ENCODE peak calls at places on chromosomes 1 and 21, in nine cellular contexts. U, S, I, Q, P, A, M, Y and X are unnamed samples.

GRCh38 chr1:71666609-71667008 is 585.8 kb upstream of the ZRANB2 start:
- DNase-seq in U (no peak), S (no peak), I (peak; percentile 39), Q (no peak), P (no peak), A (no peak), M (no peak), Y (no peak), X (peak; percentile 31)

GRCh38 chr1:1435094-1435903 is at the start of gene VWA1:
- DNase-seq in U (peak; percentile 92), S (peak; percentile 73), I (peak; percentile 53), Q (peak; percentile 80), P (peak; percentile 89), A (peak; percentile 62), M (peak; percentile 17), Y (peak; percentile 99), X (peak; percentile 56)

GRCh38 chr21:28193189-28193588 is 799.5 kb downstream of the LTN1 start:
- DNase-seq in U (no peak), S (no peak), I (no peak), Q (no peak), P (no peak), A (no peak), M (no peak), Y (peak; percentile 4), X (no peak)

GRCh38 chr1:63148825-63149645 is 173.3 kb upstream of the FOXD3 start:
- DNase-seq in U (peak; percentile 74), S (peak; percentile 38), I (peak; percentile 56), Q (no peak), P (no peak), A (no peak), M (peak; percentile 24), Y (peak; percentile 40), X (peak; percentile 61)

GRCh38 chr1:18629659-18630510 is 761 bp upstream of the PAX7 start:
- DNase-seq in U (no peak), S (no peak), I (no peak), Q (no peak), P (no peak), A (no peak), M (no peak), Y (peak; percentile 71), X (no peak)

GRCh38 chr1:155645648-155646047 is 35.6 kb downstream of the MSTO1 start:
- DNase-seq in U (no peak), S (no peak), I (no peak), Q (no peak), P (peak; percentile 48), A (no peak), M (peak; percentile 52), Y (no peak), X (peak; percentile 18)

GRCh38 chr1:12406218-12407021 is 176.6 kb downstream of the VPS13D start:
- DNase-seq in U (no peak), S (no peak), I (peak; percentile 68), Q (no peak), P (no peak), A (no peak), M (no peak), Y (no peak), X (peak; percentile 26)

GRCh38 chr1:112396668-112397025 is 633 bp downstream of the CTTNBP2NL start:
- DNase-seq in U (no peak), S (no peak), I (peak; percentile 33), Q (no peak), P (no peak), A (no peak), M (no peak), Y (no peak), X (peak; percentile 41)

GRCh38 chr1:21341022-21341421 is 50.8 kb upstream of the ECE1 start:
- DNase-seq in U (no peak), S (no peak), I (no peak), Q (no peak), P (no peak), A (no peak), M (no peak), Y (no peak), X (no peak)

GRCh38 chr1:92619466-92620189 is 132.9 kb upstream of the GFI1 start:
- DNase-seq in U (no peak), S (no peak), I (no peak), Q (no peak), P (no peak), A (no peak), M (no peak), Y (no peak), X (no peak)

GRCh38 chr1:246801241-246802020 is 77.2 kb downstream of the SCCPDH start:
- DNase-seq in U (no peak), S (no peak), I (no peak), Q (no peak), P (no peak), A (no peak), M (no peak), Y (no peak), X (peak; percentile 4)

GRCh38 chr1:201119206-201119814 is 7.1 kb upstream of the CACNA1S start:
- DNase-seq in U (peak; percentile 83), S (peak; percentile 69), I (peak; percentile 39), Q (no peak), P (no peak), A (no peak), M (no peak), Y (peak; percentile 88), X (peak; percentile 15)

GRCh38 chr1:89870998-89871397 is 50.2 kb downstream of the LRRC8D start:
- DNase-seq in U (no peak), S (no peak), I (no peak), Q (no peak), P (no peak), A (no peak), M (no peak), Y (no peak), X (no peak)

GRCh38 chr21:36783612-36784383 is 84.9 kb downstream of the SIM2 start:
- DNase-seq in U (no peak), S (no peak), I (no peak), Q (no peak), P (no peak), A (no peak), M (no peak), Y (no peak), X (peak; percentile 80)

GRCh38 chr1:1137256-1138045 is 21.6 kb upstream of the C1orf159 start:
- DNase-seq in U (no peak), S (no peak), I (no peak), Q (no peak), P (no peak), A (no peak), M (no peak), Y (peak; percentile 79), X (no peak)

GRCh38 chr1:212820969-212821368 is 26.5 kb downstream of the SPATA45 start:
- DNase-seq in U (no peak), S (no peak), I (no peak), Q (no peak), P (no peak), A (no peak), M (no peak), Y (no peak), X (no peak)

GRCh38 chr1:114208659-114209215 is 55.1 kb upstream of the SYT6 start:
- DNase-seq in U (no peak), S (no peak), I (no peak), Q (no peak), P (no peak), A (no peak), M (no peak), Y (no peak), X (no peak)

GRCh38 chr1:234608720-234609527 is 1.1 kb downstream of the IRF2BP2 start:
- DNase-seq in U (no peak), S (peak; percentile 40), I (peak; percentile 38), Q (no peak), P (peak; percentile 72), A (peak; percentile 67), M (no peak), Y (peak; percentile 65), X (peak; percentile 65)

GRCh38 chr1:75338974-75339483 is 204.8 kb downstream of the LHX8 start:
- DNase-seq in U (no peak), S (no peak), I (no peak), Q (no peak), P (no peak), A (no peak), M (peak; percentile 26), Y (no peak), X (peak; percentile 15)

GRCh38 chr1:242428403-242429190 is 95.9 kb downstream of the PLD5 start:
- DNase-seq in U (no peak), S (no peak), I (no peak), Q (no peak), P (no peak), A (no peak), M (no peak), Y (no peak), X (no peak)

GRCh38 chr1:33802268-33802667 is 61.6 kb upstream of the HMGB4 start:
- DNase-seq in U (no peak), S (no peak), I (no peak), Q (no peak), P (no peak), A (no peak), M (no peak), Y (no peak), X (no peak)

GRCh38 chr1:11052839-11053757 is 6.1 kb upstream of the MASP2 start:
- DNase-seq in U (no peak), S (no peak), I (no peak), Q (no peak), P (no peak), A (no peak), M (no peak), Y (peak; percentile 84), X (no peak)

GRCh38 chr1:96782861-96783260 is 61.3 kb downstream of the PTBP2 start:
- DNase-seq in U (no peak), S (no peak), I (no peak), Q (no peak), P (no peak), A (no peak), M (no peak), Y (no peak), X (peak; percentile 13)

GRCh38 chr1:87155648-87156047 is 173.0 kb upstream of the LMO4 start:
- DNase-seq in U (no peak), S (no peak), I (no peak), Q (no peak), P (peak; percentile 31), A (no peak), M (no peak), Y (no peak), X (no peak)

GRCh38 chr1:46611691-46612221 is 4.9 kb downstream of the MOB3C start:
- DNase-seq in U (no peak), S (no peak), I (no peak), Q (no peak), P (no peak), A (no peak), M (no peak), Y (no peak), X (no peak)

GRCh38 chr1:50975436-50975835 is 5.4 kb downstream of the CDKN2C start:
- DNase-seq in U (no peak), S (no peak), I (no peak), Q (no peak), P (no peak), A (no peak), M (no peak), Y (no peak), X (no peak)

GRCh38 chr1:18673976-18674375 is 43.3 kb downstream of the PAX7 start:
- DNase-seq in U (no peak), S (no peak), I (no peak), Q (no peak), P (no peak), A (no peak), M (no peak), Y (no peak), X (no peak)

GRCh38 chr1:240149488-240150094 is 57.9 kb downstream of the FMN2 start:
- DNase-seq in U (peak; percentile 31), S (no peak), I (peak; percentile 56), Q (no peak), P (no peak), A (no peak), M (no peak), Y (peak; percentile 25), X (peak; percentile 59)

GRCh38 chr21:26117972-26118367 is 52.6 kb downstream of the APP start:
- DNase-seq in U (no peak), S (no peak), I (no peak), Q (no peak), P (no peak), A (no peak), M (no peak), Y (no peak), X (no peak)

GRCh38 chr1:2141025-2141424 is 53.5 kb downstream of the FAAP20 start:
- DNase-seq in U (no peak), S (no peak), I (no peak), Q (no peak), P (peak; percentile 39), A (no peak), M (no peak), Y (no peak), X (no peak)

GRCh38 chr1:227265891-227266290 is 52.4 kb downstream of the CDC42BPA start:
- DNase-seq in U (no peak), S (no peak), I (no peak), Q (no peak), P (no peak), A (no peak), M (no peak), Y (no peak), X (no peak)